ENCODE peak calls at places on chromosome 4, in five cellular contexts. A, P, U, I and X are unnamed samples.

GRCh38 chr4:25953740-25954139 is 39.7 kb downstream of the SMIM20 start:
- DNase-seq in A (no peak), I (peak; percentile 27), U (peak; percentile 96), P (peak; percentile 38), X (no peak)

GRCh38 chr4:12409507-12410190 is 981.0 kb upstream of the HS3ST1 start:
- DNase-seq in A (no peak), U (no peak), P (peak; percentile 86), I (no peak), X (no peak)

GRCh38 chr4:45550766-45551366 is 573.0 kb downstream of the GABRG1 start:
- DNase-seq in U (peak; percentile 11), I (no peak), P (no peak), A (no peak), X (no peak)

GRCh38 chr4:75248770-75249467 is 265.3 kb downstream of the RCHY1 start:
- DNase-seq in A (no peak), P (peak; percentile 27), I (no peak), U (peak; percentile 76), X (no peak)

GRCh38 chr4:1797861-1798529 is 4.9 kb downstream of the FGFR3 start:
- DNase-seq in I (no peak), U (no peak), A (no peak), P (no peak), X (no peak)

GRCh38 chr4:56480691-56481090 is 13.3 kb downstream of the SRP72 start:
- DNase-seq in P (peak; percentile 48), A (no peak), U (no peak), I (no peak), X (no peak)

GRCh38 chr4:67725132-67725531 is 24.2 kb upstream of the UBA6 start:
- DNase-seq in A (no peak), P (peak; percentile 38), I (no peak), U (no peak), X (no peak)

GRCh38 chr4:71270901-71271300 is 67.9 kb upstream of the SLC4A4 start:
- DNase-seq in P (peak; percentile 62), A (no peak), U (peak; percentile 41), I (peak; percentile 33), X (no peak)

GRCh38 chr4:158833602-158834001 is 64.8 kb downstream of the FNIP2 start:
- DNase-seq in I (no peak), U (no peak), A (no peak), P (no peak), X (no peak)

GRCh38 chr4:5883916-5884315 is 9.0 kb downstream of the CRMP1 start:
- DNase-seq in A (no peak), P (no peak), U (peak; percentile 74), I (no peak), X (no peak)

GRCh38 chr4:2060578-2061207 is 1.6 kb downstream of the NAT8L start:
- DNase-seq in I (no peak), A (peak; percentile 27), U (no peak), P (no peak), X (peak; percentile 35)

GRCh38 chr4:26171953-26172352 is 148.9 kb upstream of the RBPJ start:
- DNase-seq in A (no peak), U (peak; percentile 99), P (peak; percentile 72), I (no peak), X (no peak)

GRCh38 chr4:108109111-108109510 is 59.6 kb downstream of the LEF1 start:
- DNase-seq in A (no peak), U (no peak), I (no peak), P (no peak), X (no peak)

GRCh38 chr4:15231265-15232091 is 196.4 kb upstream of the C1QTNF7 start:
- DNase-seq in P (peak; percentile 92), U (peak; percentile 89), A (no peak), I (peak; percentile 76), X (peak; percentile 56)

GRCh38 chr4:8157944-8158709 is 486 bp downstream of the ABLIM2 start:
- DNase-seq in I (no peak), P (no peak), U (no peak), A (no peak), X (no peak)

GRCh38 chr4:95636061-95636460 is 87.3 kb upstream of the UNC5C start:
- DNase-seq in I (no peak), A (no peak), U (no peak), P (no peak), X (no peak)

GRCh38 chr4:115629270-115629669 is 515.9 kb upstream of the NDST4 start:
- DNase-seq in A (no peak), I (no peak), U (no peak), P (no peak), X (no peak)

GRCh38 chr4:128416921-128417320 is 129.3 kb upstream of the PGRMC2 start:
- DNase-seq in A (no peak), I (no peak), U (no peak), P (peak; percentile 62), X (no peak)

GRCh38 chr4:167424338-167425256 is 190.3 kb upstream of the SPOCK3 start:
- DNase-seq in I (no peak), A (no peak), U (no peak), P (no peak), X (no peak)

GRCh38 chr4:13102344-13102743 is 381.8 kb downstream of the RAB28 start:
- DNase-seq in I (no peak), U (peak; percentile 7), P (no peak), A (no peak), X (no peak)

GRCh38 chr4:152988721-152989553 is 52.8 kb downstream of the FHDC1 start:
- DNase-seq in U (peak; percentile 28), A (no peak), I (no peak), P (no peak), X (no peak)

GRCh38 chr4:121675715-121676114 is 21.1 kb downstream of the ANXA5 start:
- DNase-seq in A (no peak), U (no peak), I (no peak), P (peak; percentile 63), X (no peak)

GRCh38 chr4:24583451-24584174 is 741 bp downstream of the DHX15 start:
- DNase-seq in U (peak; percentile 76), P (peak; percentile 60), A (peak; percentile 3), I (peak; percentile 46), X (peak; percentile 73)
- H3K4me1 ChIP-seq in U (peaks cover 3% of the 10 kb centered on the region), P (peaks cover 19% of the 10 kb centered on the region), A (peaks cover 14% of the 10 kb centered on the region), I (peaks cover 38% of the 10 kb centered on the region), X (peaks cover 33% of the 10 kb centered on the region)

GRCh38 chr4:61079976-61080375 is 120.2 kb upstream of the ADGRL3 start:
- DNase-seq in A (no peak), P (no peak), I (no peak), U (no peak), X (no peak)

GRCh38 chr4:61079427-61079826 is 120.7 kb upstream of the ADGRL3 start:
- DNase-seq in P (no peak), I (no peak), U (no peak), A (no peak), X (no peak)
- H3K4me1 ChIP-seq in P (no peaks in the 10 kb centered on the region), I (no peaks in the 10 kb centered on the region), U (no peaks in the 10 kb centered on the region), A (no peaks in the 10 kb centered on the region), X (no peaks in the 10 kb centered on the region)

DNA sequence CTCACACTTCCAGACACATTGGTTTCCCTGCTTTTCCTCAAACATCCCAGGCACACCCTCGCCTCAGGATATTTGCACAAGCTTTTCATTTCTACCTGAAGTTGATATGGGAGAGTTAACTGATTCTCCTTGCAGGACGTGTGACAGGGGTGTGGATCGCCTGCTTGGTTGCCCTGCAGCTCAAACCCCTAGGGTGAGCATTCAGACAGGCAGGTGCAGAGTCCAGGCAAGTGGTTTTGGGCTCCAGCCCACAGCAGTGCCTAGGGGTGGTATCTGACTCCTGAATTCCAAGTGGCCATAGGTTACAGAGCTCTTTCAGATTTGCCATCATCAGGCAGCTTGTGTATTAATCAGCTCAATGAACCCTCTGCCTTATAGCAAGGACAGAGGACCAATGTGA is 1104.2 kb upstream of the IGFBP7 start:
- DNase-seq in P (no peak), U (no peak), A (no peak), I (no peak), X (no peak)
- H3K4me1 ChIP-seq in P (no peaks in the 10 kb centered on the region), U (no peaks in the 10 kb centered on the region), A (peaks cover 7% of the 10 kb centered on the region), I (no peaks in the 10 kb centered on the region), X (no peaks in the 10 kb centered on the region)

GRCh38 chr4:7025040-7025602 is 18.1 kb upstream of the TADA2B start:
- DNase-seq in A (no peak), U (no peak), I (no peak), P (no peak), X (no peak)
- H3K4me1 ChIP-seq in A (no peaks in the 10 kb centered on the region), U (no peaks in the 10 kb centered on the region), I (no peaks in the 10 kb centered on the region), P (peaks cover 2% of the 10 kb centered on the region), X (no peaks in the 10 kb centered on the region)